ENCODE peak calls at places on chromosomes 13 and 19, in four cellular contexts. One of them, this sample, is unnamed.

GRCh38 chr19:38433268-38433733 is at the start of gene RYR1:
- DNase-seq in body of pancreas: peak
- DNase-seq in BJ: no peak
- DNase-seq in fibroblast of the aortic adventitia: no peak
- DNase-seq in this sample: no peak

GRCh38 chr19:57546513-57546912 is 13.2 kb downstream of the ZNF550 start:
- DNase-seq in fibroblast of the aortic adventitia: no peak
- DNase-seq in BJ: no peak
- DNase-seq in body of pancreas: no peak
- DNase-seq in this sample: no peak

GRCh38 chr13:41008349-41008980 is 10.7 kb downstream of the ELF1 start:
- DNase-seq in BJ: no peak
- DNase-seq in fibroblast of the aortic adventitia: peak
- DNase-seq in body of pancreas: no peak
- DNase-seq in this sample: peak

GRCh38 chr13:66992183-66992582 is 238.0 kb downstream of the PCDH9 start:
- DNase-seq in BJ: no peak
- DNase-seq in body of pancreas: no peak
- DNase-seq in fibroblast of the aortic adventitia: peak
- DNase-seq in this sample: peak

GRCh38 chr13:34467450-34468083 is 474.5 kb upstream of the NBEA start:
- DNase-seq in BJ: no peak
- DNase-seq in fibroblast of the aortic adventitia: no peak
- DNase-seq in body of pancreas: no peak
- DNase-seq in this sample: no peak

GRCh38 chr13:32829676-32830091 is 186.5 kb upstream of the KL start:
- DNase-seq in BJ: peak
- DNase-seq in body of pancreas: no peak
- DNase-seq in fibroblast of the aortic adventitia: peak
- DNase-seq in this sample: peak

GRCh38 chr13:99160415-99160814 is 40.2 kb upstream of the UBAC2 start:
- DNase-seq in fibroblast of the aortic adventitia: no peak
- DNase-seq in body of pancreas: no peak
- DNase-seq in BJ: no peak
- DNase-seq in this sample: no peak

GRCh38 chr19:52507266-52507665 is 20.2 kb upstream of the ZNF808 start:
- DNase-seq in fibroblast of the aortic adventitia: no peak
- DNase-seq in body of pancreas: no peak
- DNase-seq in BJ: no peak
- DNase-seq in this sample: no peak

GRCh38 chr13:44573790-44574465 is 2.2 kb downstream of the TSC22D1 start:
- DNase-seq in BJ: no peak
- DNase-seq in body of pancreas: peak
- DNase-seq in fibroblast of the aortic adventitia: peak
- DNase-seq in this sample: peak

GRCh38 chr13:44219808-44220544 is 153.6 kb upstream of the SERP2 start:
- DNase-seq in body of pancreas: no peak
- DNase-seq in fibroblast of the aortic adventitia: peak
- DNase-seq in BJ: no peak
- DNase-seq in this sample: peak

GRCh38 chr13:110106726-110107125 is 200.2 kb downstream of the COL4A1 start:
- DNase-seq in body of pancreas: no peak
- DNase-seq in fibroblast of the aortic adventitia: peak
- DNase-seq in BJ: no peak
- DNase-seq in this sample: no peak

GRCh38 chr13:73903561-73903960 is 230.6 kb downstream of the KLF12 start:
- DNase-seq in fibroblast of the aortic adventitia: no peak
- DNase-seq in body of pancreas: no peak
- DNase-seq in BJ: no peak
- DNase-seq in this sample: no peak

GRCh38 chr19:6091771-6092291 is 18.5 kb downstream of the RFX2 start:
- DNase-seq in BJ: no peak
- DNase-seq in fibroblast of the aortic adventitia: peak
- DNase-seq in body of pancreas: no peak
- DNase-seq in this sample: peak
- H3K4me3 ChIP-seq in BJ: peak
- H3K4me3 ChIP-seq in fibroblast of the aortic adventitia: peak
- H3K4me3 ChIP-seq in body of pancreas: no peak
- H3K4me3 ChIP-seq in this sample: peak

GRCh38 chr19:34269968-34270621 is 15.7 kb downstream of the GARRE1 start:
- DNase-seq in BJ: peak
- DNase-seq in body of pancreas: peak
- DNase-seq in fibroblast of the aortic adventitia: peak
- DNase-seq in this sample: peak
- H3K4me3 ChIP-seq in BJ: no peak
- H3K4me3 ChIP-seq in body of pancreas: no peak
- H3K4me3 ChIP-seq in fibroblast of the aortic adventitia: peak
- H3K4me3 ChIP-seq in this sample: no peak

GRCh38 chr13:78603240-78603947 is at the start of gene POU4F1:
- DNase-seq in body of pancreas: peak
- DNase-seq in fibroblast of the aortic adventitia: no peak
- DNase-seq in BJ: no peak
- DNase-seq in this sample: no peak
- H3K4me3 ChIP-seq in body of pancreas: no peak
- H3K4me3 ChIP-seq in fibroblast of the aortic adventitia: no peak
- H3K4me3 ChIP-seq in BJ: no peak
- H3K4me3 ChIP-seq in this sample: no peak

DNA sequence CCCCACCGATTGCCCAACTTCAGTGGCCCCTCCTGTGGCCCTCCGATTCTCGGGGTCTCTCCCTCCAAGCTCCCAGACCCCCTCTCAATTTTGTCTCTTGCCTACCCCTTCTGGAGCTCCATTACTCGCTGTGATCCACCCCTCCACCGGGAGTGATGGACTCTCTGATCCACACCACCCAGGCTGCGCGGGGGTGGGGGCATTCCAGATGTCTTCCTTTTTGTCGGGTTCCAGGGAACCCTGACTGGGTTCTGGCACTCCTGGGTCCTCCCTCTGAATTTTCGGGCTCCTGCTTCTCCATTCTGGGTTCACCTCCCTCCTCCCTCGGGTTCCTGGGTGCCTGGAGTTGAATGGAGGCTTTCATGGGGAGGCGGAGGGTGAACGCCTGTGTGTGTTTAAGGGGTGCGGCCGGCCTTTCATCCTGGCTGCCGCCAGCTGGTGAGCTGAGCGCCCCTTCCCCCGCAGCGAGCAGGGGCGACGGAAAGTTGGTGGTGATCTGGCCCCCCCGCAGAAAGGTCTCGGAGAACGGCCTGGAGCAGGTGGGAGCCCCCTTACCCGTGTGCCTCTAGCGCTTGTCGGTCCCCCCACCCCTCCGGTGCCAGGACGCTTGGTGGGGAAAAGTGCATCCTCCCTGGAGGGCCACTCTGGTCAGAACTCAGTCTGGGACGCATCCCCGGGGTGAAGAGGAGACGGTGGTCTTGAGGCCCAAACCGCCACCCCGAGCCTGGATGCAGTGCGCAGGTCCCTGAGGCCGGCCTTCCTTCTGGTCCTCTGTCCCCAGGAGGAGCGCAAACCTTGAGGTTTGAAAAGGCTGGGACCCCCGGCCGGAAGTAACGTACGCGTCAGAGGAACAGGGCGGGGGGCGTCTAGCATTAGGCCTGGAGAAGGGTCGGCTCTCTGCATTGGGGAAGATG is 1.6 kb downstream of the MISP3 start:
- DNase-seq in BJ: no peak
- DNase-seq in body of pancreas: no peak
- DNase-seq in fibroblast of the aortic adventitia: no peak
- DNase-seq in this sample: no peak
- H3K4me3 ChIP-seq in BJ: peak
- H3K4me3 ChIP-seq in body of pancreas: peak
- H3K4me3 ChIP-seq in fibroblast of the aortic adventitia: peak
- H3K4me3 ChIP-seq in this sample: peak

DNA sequence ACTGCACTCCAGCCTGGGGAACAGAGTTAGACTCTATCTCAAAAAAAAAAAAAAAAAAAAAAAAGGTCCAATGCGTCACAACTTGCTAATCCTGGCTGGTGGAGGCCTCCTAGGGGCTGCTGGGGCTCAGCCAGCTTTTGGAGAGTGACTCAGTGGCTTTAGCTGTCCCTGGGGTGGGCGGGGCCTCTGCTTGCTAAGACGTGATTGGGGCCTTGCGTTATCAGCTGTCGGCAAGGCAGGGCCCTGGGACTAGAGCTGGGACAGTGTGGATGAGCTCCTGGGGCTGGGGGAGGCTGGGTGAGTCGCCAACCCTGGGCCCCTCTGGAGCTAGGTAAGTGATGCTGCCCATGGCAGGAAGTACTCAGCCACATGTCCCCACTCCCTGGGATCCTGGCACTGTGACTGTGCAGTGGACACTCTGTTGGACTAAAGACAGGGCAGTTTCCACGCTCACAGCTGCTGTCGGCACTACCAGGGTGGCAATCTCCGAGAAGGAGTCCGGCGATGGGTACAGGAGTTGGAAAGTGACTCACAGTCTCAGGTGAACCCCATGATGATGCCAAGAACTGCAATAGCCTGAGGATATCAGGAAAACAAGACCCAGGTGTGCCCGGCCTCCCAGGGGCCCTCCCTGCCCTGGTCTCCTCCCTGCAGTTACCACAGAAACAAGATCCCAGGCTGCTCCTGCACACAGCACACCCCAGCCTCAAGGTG is 32.2 kb downstream of the F2RL3 start:
- DNase-seq in body of pancreas: no peak
- DNase-seq in fibroblast of the aortic adventitia: peak
- DNase-seq in BJ: no peak
- DNase-seq in this sample: peak
- H3K4me3 ChIP-seq in body of pancreas: no peak
- H3K4me3 ChIP-seq in fibroblast of the aortic adventitia: no peak
- H3K4me3 ChIP-seq in BJ: no peak
- H3K4me3 ChIP-seq in this sample: no peak

DNA sequence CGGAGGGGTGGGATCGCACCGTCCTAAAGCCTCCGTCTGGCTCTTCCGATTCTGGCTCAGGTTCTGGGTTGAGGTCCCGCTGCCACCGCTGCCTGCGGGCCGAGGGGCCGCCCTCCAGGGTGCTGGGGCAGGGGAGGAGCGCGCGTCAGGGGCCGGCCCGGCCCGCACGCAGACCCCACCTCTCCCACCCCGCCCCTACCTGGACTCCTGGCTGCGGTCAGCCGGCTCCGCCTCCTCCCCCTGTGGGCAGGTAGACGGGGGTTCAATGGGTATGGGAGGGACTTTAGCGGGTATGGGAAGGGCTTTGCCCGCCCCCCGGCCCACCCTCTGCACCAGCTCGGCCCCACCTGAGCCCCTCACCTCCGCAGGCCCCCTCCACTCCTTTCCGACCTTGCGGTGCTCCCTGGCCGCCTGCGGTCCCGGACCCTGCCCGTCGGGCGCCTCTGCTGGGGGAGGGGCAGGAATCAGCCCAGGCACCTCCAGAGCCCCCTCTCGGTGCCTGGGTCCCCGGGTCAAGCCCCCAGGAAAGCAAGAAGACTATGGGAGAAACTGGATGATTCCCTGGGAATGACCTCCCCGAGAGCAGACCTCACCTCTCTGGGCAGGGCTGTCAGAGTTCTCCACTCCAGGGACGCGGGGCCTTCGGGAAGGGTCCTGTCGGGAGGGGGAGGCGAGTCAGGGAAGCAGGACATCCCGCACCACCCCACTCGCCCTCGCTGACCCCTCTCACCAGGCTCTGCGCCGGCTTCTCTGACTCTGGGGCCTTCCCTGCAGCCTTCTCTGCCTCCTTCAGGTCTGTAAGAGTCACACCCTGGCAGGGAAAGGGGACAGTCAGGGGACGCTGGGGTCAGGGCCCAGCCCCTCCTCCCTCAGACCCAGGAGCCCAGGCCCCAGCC is 17.0 kb downstream of the EPS8L1 start:
- DNase-seq in body of pancreas: no peak
- DNase-seq in BJ: no peak
- DNase-seq in fibroblast of the aortic adventitia: no peak
- DNase-seq in this sample: no peak
- H3K4me3 ChIP-seq in body of pancreas: no peak
- H3K4me3 ChIP-seq in BJ: no peak
- H3K4me3 ChIP-seq in fibroblast of the aortic adventitia: no peak
- H3K4me3 ChIP-seq in this sample: no peak

GRCh38 chr13:20814224-20814910 is 40.6 kb upstream of the EEF1AKMT1 start:
- DNase-seq in body of pancreas: peak
- DNase-seq in fibroblast of the aortic adventitia: peak
- DNase-seq in BJ: peak
- DNase-seq in this sample: peak
- H3K4me3 ChIP-seq in body of pancreas: no peak
- H3K4me3 ChIP-seq in fibroblast of the aortic adventitia: no peak
- H3K4me3 ChIP-seq in BJ: no peak
- H3K4me3 ChIP-seq in this sample: no peak

GRCh38 chr19:45495178-45495577 is 1.7 kb downstream of the RTN2 start:
- DNase-seq in fibroblast of the aortic adventitia: no peak
- DNase-seq in body of pancreas: no peak
- DNase-seq in BJ: no peak
- DNase-seq in this sample: no peak

GRCh38 chr19:45489216-45489855 is 7.5 kb downstream of the RTN2 start:
- DNase-seq in fibroblast of the aortic adventitia: no peak
- DNase-seq in body of pancreas: no peak
- DNase-seq in BJ: no peak
- DNase-seq in this sample: no peak

GRCh38 chr19:45494261-45494916 is 2.5 kb downstream of the RTN2 start:
- DNase-seq in BJ: no peak
- DNase-seq in fibroblast of the aortic adventitia: no peak
- DNase-seq in body of pancreas: no peak
- DNase-seq in this sample: no peak

GRCh38 chr19:45492627-45493470 is 4.0 kb downstream of the RTN2 start:
- DNase-seq in fibroblast of the aortic adventitia: peak
- DNase-seq in BJ: peak
- DNase-seq in body of pancreas: peak
- DNase-seq in this sample: peak

GRCh38 chr19:45492137-45492626 is 4.7 kb downstream of the RTN2 start:
- DNase-seq in body of pancreas: no peak
- DNase-seq in fibroblast of the aortic adventitia: no peak
- DNase-seq in BJ: no peak
- DNase-seq in this sample: no peak
- H3K4me3 ChIP-seq in body of pancreas: no peak
- H3K4me3 ChIP-seq in fibroblast of the aortic adventitia: peak
- H3K4me3 ChIP-seq in BJ: peak
- H3K4me3 ChIP-seq in this sample: no peak

DNA sequence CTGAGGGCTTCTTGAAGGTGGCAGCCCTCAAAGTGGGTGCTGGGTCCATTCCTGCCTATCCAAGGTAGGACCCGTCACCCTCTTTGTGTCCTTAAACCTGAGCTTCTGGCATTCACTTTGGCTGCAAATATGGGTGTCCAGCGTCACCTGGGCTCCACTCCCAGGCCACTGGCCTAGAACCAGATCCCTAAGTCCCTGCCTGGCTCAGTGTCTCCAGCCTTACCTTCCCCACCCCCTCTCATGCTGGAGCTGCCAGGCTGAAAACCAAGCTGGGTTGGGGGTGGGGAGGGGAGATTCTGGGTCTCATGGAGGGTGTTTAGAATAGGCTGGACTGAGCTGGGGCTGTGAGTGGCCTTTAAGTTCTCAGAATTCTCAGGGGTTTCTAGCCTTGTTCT is 12.4 kb downstream of the PDE4A start:
- DNase-seq in fibroblast of the aortic adventitia: no peak
- DNase-seq in body of pancreas: peak
- DNase-seq in BJ: no peak
- DNase-seq in this sample: no peak
- H3K4me3 ChIP-seq in fibroblast of the aortic adventitia: peak
- H3K4me3 ChIP-seq in body of pancreas: no peak
- H3K4me3 ChIP-seq in BJ: peak
- H3K4me3 ChIP-seq in this sample: no peak

This sample was measured in astrocyte of the spinal cord.